ENCODE peak calls at places on chromosome 2, in five cellular contexts. G is occipital lobe, L is skeletal muscle cell, Z is choroid plexus epithelial cell, I is esophagus squamous epithelium. B is an unnamed sample.

GRCh38 chr2:235194351-235194750 is 242.5 kb downstream of the SH3BP4 start:
- DNase-seq in L (no peak), I (no peak), G (no peak), Z (no peak), B (no peak)

GRCh38 chr2:25976884-25977741 is 5.2 kb downstream of the KIF3C start:
- DNase-seq in Z (peak), G (no peak), I (no peak), L (no peak), B (peak)

GRCh38 chr2:128373346-128374000 is 54.8 kb upstream of the HS6ST1 start:
- DNase-seq in Z (no peak), G (no peak), I (no peak), L (no peak), B (no peak)

GRCh38 chr2:2836343-2837070 is 505.4 kb upstream of the MYT1L start:
- DNase-seq in L (no peak), G (no peak), I (no peak), Z (no peak), B (no peak)

GRCh38 chr2:205659922-205660321 is 22.4 kb upstream of the NRP2 start:
- DNase-seq in G (no peak), Z (no peak), L (no peak), I (no peak), B (no peak)

GRCh38 chr2:218834685-218835084 is 3.1 kb upstream of the PRKAG3 start:
- DNase-seq in I (no peak), Z (peak), L (no peak), G (no peak), B (no peak)

GRCh38 chr2:45585267-45585861 is 25.7 kb downstream of the SRBD1 start:
- DNase-seq in Z (peak), G (no peak), L (no peak), I (no peak), B (no peak)

GRCh38 chr2:131517106-131517831 is 10.4 kb upstream of the CCDC74A start:
- DNase-seq in G (no peak), Z (no peak), I (no peak), L (no peak), B (no peak)

GRCh38 chr2:48600204-48600813 is 17.3 kb upstream of the GTF2A1L start:
- DNase-seq in L (no peak), Z (peak), G (no peak), I (no peak), B (no peak)

GRCh38 chr2:191020742-191021381 is 6.9 kb upstream of the STAT1 start:
- DNase-seq in L (peak), I (no peak), G (no peak), Z (peak), B (no peak)

GRCh38 chr2:176665086-176665485 is 395.8 kb downstream of the MTX2 start:
- DNase-seq in G (no peak), I (no peak), L (no peak), Z (no peak), B (no peak)

GRCh38 chr2:195596840-195597239 is 60.2 kb upstream of the SLC39A10 start:
- DNase-seq in Z (peak), L (no peak), G (no peak), I (no peak), B (no peak)

GRCh38 chr2:218984239-218985020 is 554 bp downstream of the FEV start:
- DNase-seq in G (no peak), L (no peak), I (no peak), Z (no peak), B (peak)

GRCh38 chr2:70947556-70948184 is 12.0 kb downstream of the ATP6V1B1 start:
- DNase-seq in Z (peak), L (peak), G (no peak), I (no peak), B (peak)

GRCh38 chr2:71506754-71507153 is 53.4 kb downstream of the DYSF start:
- DNase-seq in I (no peak), Z (no peak), L (no peak), G (no peak), B (no peak)

B was measured in endodermal cell.